ENCODE peak calls at places on chromosomes 3 and 15, in five cellular contexts. Z is fibroblast of the aortic adventitia, M is HCT116, W is GM13977, E is uterus. Q is an unnamed sample.

GRCh38 chr15:67690936-67691335 is 134.4 kb upstream of the SKOR1 start:
- DNase-seq in Z (peak), M (no peak), W (no peak), E (no peak), Q (no peak)

GRCh38 chr3:58063424-58063823 is 55.2 kb downstream of the FLNB start:
- DNase-seq in Z (peak), M (no peak), W (no peak), E (peak), Q (peak)

GRCh38 chr3:100777271-100777670 is 68.0 kb downstream of the TFG start:
- DNase-seq in Z (no peak), M (no peak), W (no peak), E (no peak), Q (no peak)

GRCh38 chr3:101230618-101231017 is 89.8 kb downstream of the IMPG2 start:
- DNase-seq in Z (no peak), M (no peak), W (no peak), E (no peak), Q (no peak)

GRCh38 chr3:23320586-23321570 is 117.8 kb downstream of the UBE2E2 start:
- DNase-seq in Z (no peak), M (no peak), W (no peak), E (no peak), Q (no peak)

GRCh38 chr3:113676252-113676651 is 20.2 kb downstream of the USF3 start:
- DNase-seq in Z (no peak), M (no peak), W (no peak), E (no peak), Q (no peak)

GRCh38 chr3:78079514-78079913 is 1039.6 kb downstream of the ROBO2 start:
- DNase-seq in Z (no peak), M (no peak), W (no peak), E (no peak), Q (no peak)

GRCh38 chr3:73718326-73719110 is 93.8 kb upstream of the PDZRN3 start:
- DNase-seq in Z (peak), M (no peak), W (no peak), E (no peak), Q (no peak)

GRCh38 chr3:142210144-142210543 is 15.2 kb downstream of the GK5 start:
- DNase-seq in Z (peak), M (no peak), W (no peak), E (no peak), Q (no peak)

GRCh38 chr3:194504861-194505260 is 18.1 kb upstream of the ATP13A3 start:
- DNase-seq in Z (no peak), M (no peak), W (no peak), E (no peak), Q (no peak)

GRCh38 chr3:61530355-61530754 is 31.0 kb upstream of the PTPRG start:
- DNase-seq in Z (peak), M (peak), W (no peak), E (no peak), Q (no peak)

GRCh38 chr3:187252311-187252710 is 39.2 kb downstream of the MASP1 start:
- DNase-seq in Z (no peak), M (no peak), W (no peak), E (no peak), Q (no peak)

GRCh38 chr3:194955546-194955945 is 269.9 kb downstream of the FAM43A start:
- DNase-seq in Z (no peak), M (no peak), W (no peak), E (no peak), Q (no peak)

GRCh38 chr15:58066042-58066867 is 744 bp upstream of the ALDH1A2 start:
- DNase-seq in Z (peak), M (peak), W (peak), E (peak), Q (peak)

GRCh38 chr15:75140080-75140879 is 61.4 kb upstream of the C15orf39 start:
- DNase-seq in Z (no peak), M (no peak), W (no peak), E (no peak), Q (no peak)

GRCh38 chr15:77012868-77013267 is 17.9 kb downstream of the PSTPIP1 start:
- DNase-seq in Z (no peak), M (no peak), W (no peak), E (no peak), Q (no peak)

GRCh38 chr15:74385442-74386132 is 18.1 kb upstream of the CYP11A1 start:
- DNase-seq in Z (no peak), M (no peak), W (no peak), E (no peak), Q (no peak)

GRCh38 chr3:14689247-14689980 is 14.5 kb downstream of the C3orf20 start:
- DNase-seq in Z (no peak), M (no peak), W (peak), E (no peak), Q (no peak)

GRCh38 chr3:154324919-154325318 is 632 bp upstream of the DHX36 start:
- DNase-seq in Z (no peak), M (no peak), W (no peak), E (no peak), Q (no peak)

GRCh38 chr3:138867996-138868395 is 33.3 kb upstream of the PIK3CB start:
- DNase-seq in Z (no peak), M (no peak), W (no peak), E (no peak), Q (no peak)

GRCh38 chr3:134650431-134651346 is at the start of gene KY:
- DNase-seq in Z (peak), M (no peak), W (no peak), E (peak), Q (no peak)

GRCh38 chr3:160218141-160218540 is 7.1 kb upstream of the C3orf80 start:
- DNase-seq in Z (no peak), M (no peak), W (no peak), E (no peak), Q (no peak)

GRCh38 chr15:51623386-51623938 is 891 bp upstream of the DMXL2 start:
- DNase-seq in Z (no peak), M (no peak), W (peak), E (no peak), Q (no peak)

GRCh38 chr3:12405432-12406272 is 78.6 kb upstream of the TSEN2 start:
- DNase-seq in Z (peak), M (peak), W (no peak), E (peak), Q (peak)

GRCh38 chr15:64851503-64851840 is 9.8 kb downstream of the PLEKHO2 start:
- DNase-seq in Z (peak), M (no peak), W (no peak), E (peak), Q (no peak)

GRCh38 chr15:90219421-90220141 is 14.2 kb downstream of the CIB1 start:
- DNase-seq in Z (no peak), M (no peak), W (peak), E (peak), Q (peak)

GRCh38 chr3:9149566-9149965 is 99.9 kb downstream of the SRGAP3 start:
- DNase-seq in Z (no peak), M (no peak), W (no peak), E (no peak), Q (no peak)

GRCh38 chr3:86934851-86935250 is 56.1 kb downstream of the VGLL3 start:
- DNase-seq in Z (peak), M (no peak), W (no peak), E (no peak), Q (no peak)

GRCh38 chr3:197309528-197310361 is 11.3 kb upstream of the DLG1 start:
- DNase-seq in Z (peak), M (peak), W (no peak), E (no peak), Q (no peak)

GRCh38 chr15:45773149-45773548 is 138.3 kb downstream of the SQOR start:
- DNase-seq in Z (no peak), M (no peak), W (no peak), E (no peak), Q (no peak)

GRCh38 chr3:186124618-186125017 is 15.7 kb upstream of the ETV5 start:
- DNase-seq in Z (no peak), M (no peak), W (no peak), E (no peak), Q (no peak)

GRCh38 chr3:181948286-181948685 is 236.6 kb downstream of the SOX2 start:
- DNase-seq in Z (no peak), M (no peak), W (no peak), E (no peak), Q (no peak)

GRCh38 chr15:97804950-97805349 is 155.6 kb upstream of the ARRDC4 start:
- DNase-seq in Z (no peak), M (no peak), W (no peak), E (no peak), Q (no peak)

GRCh38 chr3:72375237-72376154 is 472.7 kb downstream of the SHQ1 start:
- DNase-seq in Z (no peak), M (no peak), W (peak), E (no peak), Q (no peak)

GRCh38 chr3:129827765-129828164 is 65.7 kb downstream of the TMCC1 start:
- DNase-seq in Z (no peak), M (no peak), W (peak), E (no peak), Q (no peak)

GRCh38 chr3:79086514-79086913 is 681.3 kb downstream of the ROBO1 start:
- DNase-seq in Z (peak), M (peak), W (peak), E (no peak), Q (peak)

GRCh38 chr15:72770673-72771328 is 12.8 kb downstream of the ADPGK start:
- DNase-seq in Z (no peak), M (no peak), W (peak), E (no peak), Q (no peak)
- TF ChIP-seq CTCF in Z (no peak), M (no peak), W (peak), E (no peak), Q (no peak)

DNA sequence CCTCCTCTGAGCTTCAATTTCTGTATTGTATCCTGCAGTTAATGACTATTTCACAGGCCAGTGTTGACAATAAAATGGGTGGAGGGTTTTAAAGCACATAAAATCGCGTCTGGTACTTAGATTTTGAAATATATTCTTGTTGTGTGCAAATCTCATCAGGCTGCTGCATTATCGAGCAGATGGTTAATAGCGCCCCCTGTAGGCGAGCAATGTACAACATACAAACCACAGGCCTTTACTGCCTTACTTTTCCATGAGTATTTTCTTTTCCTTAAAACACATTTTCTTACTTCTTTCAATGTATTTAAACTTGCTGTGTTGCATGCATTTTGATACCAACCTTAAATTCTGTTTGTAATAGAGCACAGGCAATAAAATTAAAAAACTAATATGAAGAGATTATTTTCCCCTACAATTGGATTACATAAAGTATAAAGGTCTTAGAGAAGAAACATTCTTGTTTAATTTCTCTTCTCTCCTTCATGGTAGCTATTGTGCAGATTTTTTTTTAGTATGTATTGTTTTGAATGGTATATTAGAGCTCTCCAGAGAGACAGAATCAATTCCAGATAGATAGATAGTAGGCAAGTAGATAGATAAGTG is 608.4 kb downstream of the CADM2 start:
- DNase-seq in Z (no peak), M (no peak), W (peak), E (no peak), Q (no peak)
- TF ChIP-seq CTCF in Z (peak), M (no peak), W (peak), E (no peak), Q (no peak)

DNA sequence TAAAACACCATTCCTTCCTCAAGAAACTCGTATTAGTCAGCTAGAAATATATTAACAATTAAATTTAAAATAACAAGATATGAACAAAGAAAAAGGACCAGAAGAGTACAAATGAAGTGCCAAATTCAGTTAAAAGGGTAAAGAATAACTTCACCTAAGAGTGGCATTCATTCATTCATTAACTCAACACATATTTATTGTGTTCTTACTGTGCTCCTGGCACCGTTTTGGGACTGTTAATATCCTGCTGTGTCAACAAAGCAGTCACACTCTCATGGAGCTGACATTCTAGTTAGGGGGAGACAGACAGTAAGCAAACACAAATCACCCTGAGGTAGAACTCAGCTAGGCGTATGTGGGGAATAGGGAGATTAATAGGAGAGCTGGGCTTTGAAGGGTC is 123.6 kb upstream of the DPPA4 start:
- DNase-seq in Z (no peak), M (no peak), W (no peak), E (no peak), Q (no peak)
- TF ChIP-seq CTCF in Z (no peak), M (no peak), W (no peak), E (no peak), Q (no peak)

GRCh38 chr3:50573566-50574279 is 4.4 kb downstream of the HEMK1 start:
- DNase-seq in Z (no peak), M (no peak), W (no peak), E (no peak), Q (no peak)
- TF ChIP-seq CTCF in Z (no peak), M (no peak), W (no peak), E (no peak), Q (no peak)

DNA sequence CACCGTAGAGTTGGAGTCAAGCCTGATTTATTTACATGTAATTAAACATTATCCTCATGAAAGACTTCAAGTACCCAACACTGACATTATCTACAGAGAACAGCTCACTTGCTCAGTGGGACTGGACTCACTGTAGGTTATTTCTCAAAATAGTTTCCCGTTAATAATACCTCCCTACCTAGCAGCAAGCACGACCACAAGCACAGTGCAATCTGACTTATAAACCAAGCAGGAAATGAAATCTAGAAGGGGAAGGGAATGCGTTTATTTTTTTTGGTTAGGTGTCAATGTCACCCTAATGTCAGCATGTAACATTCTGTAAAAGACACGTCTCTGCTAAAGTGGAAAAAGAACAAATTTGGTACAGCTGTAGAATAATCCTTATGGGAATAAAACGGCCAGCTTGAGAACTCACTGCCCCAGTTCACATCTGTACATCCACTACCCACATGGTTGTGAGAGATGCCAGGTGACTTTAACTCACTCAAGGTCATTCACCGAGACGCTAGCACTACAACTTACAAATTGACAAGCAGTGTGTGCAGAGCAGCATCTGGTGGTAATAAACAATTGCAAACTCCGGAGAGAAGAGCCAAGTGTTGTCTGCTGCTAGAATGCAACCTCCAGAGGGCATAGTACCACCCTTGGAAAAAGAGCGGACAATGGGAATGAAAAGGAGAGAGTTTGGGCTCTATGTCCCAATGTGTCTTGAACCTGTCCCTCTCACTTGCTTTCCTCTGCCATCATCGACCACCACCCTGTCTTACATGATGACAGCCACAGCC is 242.5 kb downstream of the CADPS start:
- DNase-seq in Z (no peak), M (no peak), W (no peak), E (no peak), Q (no peak)
- TF ChIP-seq CTCF in Z (no peak), M (peak), W (no peak), E (no peak), Q (no peak)

GRCh38 chr3:170054204-170054603 is 16.4 kb downstream of the GPR160 start:
- DNase-seq in Z (peak), M (no peak), W (no peak), E (no peak), Q (no peak)
- TF ChIP-seq CTCF in Z (peak), M (peak), W (peak), E (no peak), Q (no peak)

DNA sequence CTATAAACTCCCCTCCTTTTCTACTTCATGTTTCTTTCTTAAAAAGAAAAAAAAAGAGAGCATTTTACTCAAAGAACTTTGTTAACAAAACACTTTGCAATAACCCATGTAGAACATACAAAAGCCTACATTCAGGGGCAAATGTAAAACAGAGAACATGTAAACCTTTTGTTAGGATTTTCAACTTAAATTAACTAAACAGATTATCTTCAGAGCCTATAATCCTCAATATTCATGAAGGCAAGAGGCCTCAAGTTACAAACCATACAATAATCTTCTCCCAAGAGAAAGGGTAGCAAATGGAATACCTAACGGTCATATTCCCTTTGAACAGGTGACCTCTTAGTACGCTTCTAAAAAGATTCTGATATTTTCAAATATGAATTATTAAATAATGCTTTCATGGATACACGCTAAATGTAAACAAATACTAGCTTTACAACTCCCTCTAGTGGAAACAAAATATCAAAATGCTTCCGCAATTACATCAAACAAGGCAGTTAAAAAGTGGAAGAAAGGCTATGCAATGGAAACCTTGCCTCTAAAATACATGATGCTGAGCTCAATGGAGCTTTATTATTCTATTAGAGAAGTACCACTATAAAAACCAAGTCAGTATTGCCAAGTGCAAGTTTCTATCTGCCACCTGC is 9.9 kb downstream of the CEP152 start:
- DNase-seq in Z (peak), M (no peak), W (no peak), E (no peak), Q (no peak)
- TF ChIP-seq CTCF in Z (peak), M (peak), W (peak), E (peak), Q (no peak)